ENCODE peak calls at places on chromosomes 16 and 17, in eight cellular contexts. M is RCC 7860, S is fibroblast of lung, T is MG63, E is DMS153, O is NCI-H460, K is activated T-cell treated with anti-CD3 and anti-CD28 coated beads for 4 hours, D is mesenchymal stem cell. G is an unnamed sample.

GRCh38 chr17:71378036-71378435 is 742.8 kb upstream of the SOX9 start:
- DNase-seq in E (no peak), M (no peak), K (no peak), O (no peak), D (no peak), S (no peak), T (no peak), G (no peak)

GRCh38 chr16:81737885-81738536 is 41.1 kb upstream of the PLCG2 start:
- DNase-seq in T (peak; percentile 57), E (peak; percentile 84), K (peak; percentile 85), M (peak; percentile 53), D (peak; percentile 73), O (peak; percentile 72), S (peak; percentile 59), G (peak; percentile 95)

GRCh38 chr17:66904760-66905637 is 59.5 kb upstream of the CACNG4 start:
- DNase-seq in E (peak; percentile 67), D (peak; percentile 16), M (peak; percentile 71), O (peak; percentile 60), K (no peak), T (no peak), S (peak; percentile 55), G (peak; percentile 80)

GRCh38 chr17:48113201-48113676 is 5.7 kb downstream of the SNX11 start:
- DNase-seq in O (no peak), E (no peak), S (no peak), M (no peak), T (no peak), K (no peak), D (no peak), G (no peak)

GRCh38 chr16:82882982-82883863 is 256.5 kb downstream of the CDH13 start:
- DNase-seq in O (no peak), M (no peak), E (no peak), S (no peak), K (no peak), T (no peak), D (no peak), G (peak; percentile 59)

GRCh38 chr16:50547944-50548658 is at the start of gene NKD1:
- DNase-seq in S (peak; percentile 27), D (peak; percentile 42), M (no peak), E (no peak), O (peak; percentile 38), T (peak; percentile 40), K (peak; percentile 57), G (peak; percentile 46)

GRCh38 chr16:29820730-29821662 is 734 bp downstream of the MVP start:
- DNase-seq in M (peak; percentile 14), S (no peak), D (peak; percentile 23), T (peak; percentile 61), E (peak; percentile 16), O (no peak), K (no peak), G (peak; percentile 49)

GRCh38 chr17:78836420-78837021 is 4.1 kb downstream of the USP36 start:
- DNase-seq in K (no peak), M (no peak), E (no peak), D (no peak), S (no peak), O (no peak), T (no peak), G (no peak)

GRCh38 chr16:2490190-2491105 is 15.5 kb downstream of the TBC1D24 start:
- DNase-seq in D (no peak), K (no peak), S (no peak), T (no peak), M (no peak), O (no peak), E (no peak), G (no peak)

GRCh38 chr17:42276609-42277341 is 584 bp upstream of the STAT5B start:
- DNase-seq in M (peak; percentile 81), K (no peak), E (no peak), T (peak; percentile 86), S (peak; percentile 85), D (peak; percentile 92), O (no peak), G (peak; percentile 63)

GRCh38 chr17:80892019-80892855 is 99.4 kb upstream of the CHMP6 start:
- DNase-seq in D (peak; percentile 99), T (peak; percentile 99), E (no peak), O (peak; percentile 80), M (peak; percentile 100), K (peak; percentile 78), S (peak; percentile 97), G (peak; percentile 71)

GRCh38 chr16:425740-426114 is 278 bp downstream of the RAB11FIP3 start:
- DNase-seq in O (no peak), K (no peak), E (no peak), S (no peak), D (peak; percentile 7), M (no peak), T (no peak), G (no peak)

GRCh38 chr16:72371307-72372081 is 199.5 kb upstream of the PMFBP1 start:
- DNase-seq in T (no peak), M (peak; percentile 85), D (peak; percentile 65), O (no peak), S (peak; percentile 52), K (no peak), E (peak; percentile 75), G (peak; percentile 93)

GRCh38 chr16:47787695-47788094 is 326.6 kb downstream of the PHKB start:
- DNase-seq in D (peak; percentile 27), O (peak; percentile 0), K (no peak), S (peak; percentile 10), E (no peak), M (no peak), T (no peak), G (peak; percentile 35)

GRCh38 chr16:68737046-68737729 is at the start of gene CDH1:
- DNase-seq in O (no peak), M (no peak), E (peak; percentile 94), T (no peak), D (no peak), S (no peak), K (no peak), G (no peak)

GRCh38 chr17:10357768-10358167 is 15.0 kb downstream of the MYH13 start:
- DNase-seq in S (no peak), K (no peak), E (no peak), M (no peak), D (no peak), O (no peak), T (no peak), G (peak; percentile 12)

GRCh38 chr16:27326738-27327585 is 13.2 kb downstream of the IL4R start:
- DNase-seq in S (peak; percentile 98), M (peak; percentile 92), K (no peak), D (peak; percentile 99), E (no peak), T (peak; percentile 97), O (no peak), G (peak; percentile 60)

GRCh38 chr17:39236981-39237441 is 11.3 kb upstream of the STAC2 start:
- DNase-seq in T (no peak), D (no peak), S (no peak), M (no peak), E (peak; percentile 58), O (no peak), K (no peak), G (no peak)

GRCh38 chr16:57384248-57385070 is 12.2 kb downstream of the CX3CL1 start:
- DNase-seq in M (no peak), S (no peak), D (no peak), O (no peak), K (no peak), E (no peak), T (no peak), G (no peak)

GRCh38 chr16:68553186-68553585 is 14.1 kb downstream of the ZFP90 start:
- DNase-seq in T (no peak), K (no peak), D (no peak), S (no peak), M (no peak), E (no peak), O (no peak), G (no peak)

GRCh38 chr16:15847621-15848175 is 9.1 kb downstream of the MYH11 start:
- DNase-seq in D (no peak), K (no peak), E (no peak), T (no peak), S (peak; percentile 13), M (no peak), O (no peak), G (no peak)

GRCh38 chr16:71724320-71724751 is at the start of gene PHLPP2:
- DNase-seq in O (no peak), S (no peak), M (no peak), D (no peak), T (no peak), K (no peak), E (no peak), G (no peak)

GRCh38 chr17:55466671-55467070 is 44.6 kb downstream of the SMIM36 start:
- DNase-seq in S (no peak), D (no peak), O (no peak), K (no peak), M (no peak), T (no peak), E (no peak), G (no peak)

GRCh38 chr17:42684929-42685556 is 2.7 kb downstream of the CNTNAP1 start:
- DNase-seq in T (no peak), O (no peak), S (no peak), D (no peak), M (no peak), E (no peak), K (no peak), G (no peak)

GRCh38 chr17:76678330-76678729 is 32.4 kb downstream of the MXRA7 start:
- DNase-seq in T (no peak), D (no peak), S (no peak), O (no peak), K (no peak), M (no peak), E (no peak), G (no peak)

GRCh38 chr16:81846105-81846504 is 67.0 kb downstream of the PLCG2 start:
- DNase-seq in O (no peak), S (no peak), K (no peak), M (no peak), T (no peak), E (no peak), D (no peak), G (no peak)